ENCODE peak calls at places on chromosomes 13 and 19, in five cellular contexts. D is IMR-90; O is left ventricle myocardium inferior; I is CD8-positive, alpha-beta memory T cell; V is small intestine. W is an unnamed sample.
A peak's percentile ranks its signal among the peaks of the same experiment; 100 is the strongest.

GRCh38 chr13:37453246-37453645 is 145.3 kb downstream of the POSTN start:
- DNase-seq in D (no peak), O (no peak), I (no peak), V (no peak), W (no peak)

GRCh38 chr13:113907637-113908617 is 44.1 kb upstream of the GAS6 start:
- DNase-seq in D (peak; percentile 97), O (no peak), I (no peak), V (peak; percentile 63), W (peak; percentile 93)

GRCh38 chr19:9865732-9866627 is 30.9 kb downstream of the PIN1 start:
- DNase-seq in D (no peak), O (no peak), I (peak; percentile 15), V (peak; percentile 50), W (no peak)

GRCh38 chr19:42184401-42184861 is 33.0 kb downstream of the DEDD2 start:
- DNase-seq in D (peak; percentile 81), O (peak; percentile 70), I (peak; percentile 65), V (peak; percentile 77), W (no peak)

GRCh38 chr19:35712529-35712909 is 5.3 kb upstream of the KMT2B start:
- DNase-seq in D (no peak), O (no peak), I (no peak), V (no peak), W (no peak)

GRCh38 chr19:13723206-13723605 is 41.1 kb upstream of the MRI1 start:
- DNase-seq in D (peak; percentile 66), O (no peak), I (no peak), V (no peak), W (no peak)

GRCh38 chr19:38974599-38975213 is 836 bp downstream of the FBXO17 start:
- DNase-seq in D (no peak), O (no peak), I (no peak), V (no peak), W (peak; percentile 5)

GRCh38 chr13:34462843-34463242 is 479.2 kb upstream of the NBEA start:
- DNase-seq in D (peak; percentile 22), O (peak; percentile 17), I (no peak), V (no peak), W (peak; percentile 71)

GRCh38 chr13:24923305-24923640 is 159.3 kb downstream of the RNF17 start:
- DNase-seq in D (peak; percentile 75), O (no peak), I (no peak), V (peak; percentile 48), W (no peak)

GRCh38 chr19:27722625-27723024 is 1490.3 kb downstream of the UQCRFS1 start:
- DNase-seq in D (no peak), O (no peak), I (no peak), V (no peak), W (no peak)

GRCh38 chr19:42270346-42271044 is 1.4 kb downstream of the CIC start:
- DNase-seq in D (no peak), O (no peak), I (peak; percentile 69), V (peak; percentile 68), W (peak; percentile 95)

GRCh38 chr19:53868892-53869804 is 1.5 kb downstream of the MYADM start:
- DNase-seq in D (peak; percentile 84), O (peak; percentile 92), I (peak; percentile 90), V (peak; percentile 77), W (peak; percentile 62)

GRCh38 chr13:20610006-20610405 is 43.0 kb downstream of the IFT88 start:
- DNase-seq in D (peak; percentile 48), O (no peak), I (no peak), V (no peak), W (no peak)

GRCh38 chr13:110915874-110916670 is 1.2 kb upstream of the ANKRD10 start:
- DNase-seq in D (peak; percentile 64), O (no peak), I (no peak), V (peak; percentile 7), W (peak; percentile 61)

GRCh38 chr19:41367848-41368301 is 3.9 kb upstream of the B9D2 start:
- DNase-seq in D (peak; percentile 96), O (no peak), I (no peak), V (peak; percentile 53), W (peak; percentile 97)

GRCh38 chr19:46193678-46194077 is 35.9 kb upstream of the IGFL1 start:
- DNase-seq in D (no peak), O (no peak), I (no peak), V (no peak), W (no peak)

GRCh38 chr13:72638059-72638815 is 89.2 kb downstream of the MZT1 start:
- DNase-seq in D (no peak), O (no peak), I (no peak), V (no peak), W (peak; percentile 94)

GRCh38 chr19:29091127-29091526 is 121.8 kb downstream of the UQCRFS1 start:
- DNase-seq in D (no peak), O (no peak), I (no peak), V (no peak), W (no peak)

GRCh38 chr13:30088312-30088855 is 219.0 kb downstream of the KATNAL1 start:
- DNase-seq in D (peak; percentile 7), O (no peak), I (no peak), V (no peak), W (no peak)

GRCh38 chr19:17075860-17076538 is 422 bp downstream of the MYO9B start:
- DNase-seq in D (peak; percentile 33), O (peak; percentile 36), I (peak; percentile 59), V (peak; percentile 49), W (no peak)

GRCh38 chr13:67223024-67223423 is 7.1 kb downstream of the PCDH9 start:
- DNase-seq in D (peak; percentile 60), O (no peak), I (no peak), V (no peak), W (peak; percentile 15)

GRCh38 chr13:73224708-73225107 is 165.9 kb downstream of the KLF5 start:
- DNase-seq in D (peak; percentile 30), O (no peak), I (no peak), V (no peak), W (no peak)

GRCh38 chr19:4624733-4625362 is 14.5 kb upstream of the TNFAIP8L1 start:
- DNase-seq in D (peak; percentile 32), O (no peak), I (no peak), V (no peak), W (peak; percentile 49)

GRCh38 chr13:78603240-78603947 is at the start of gene POU4F1:
- DNase-seq in D (peak; percentile 11), O (peak; percentile 17), I (peak; percentile 52), V (peak; percentile 48), W (no peak)

GRCh38 chr13:51844862-51845573 is at the start of gene TMEM272:
- DNase-seq in D (peak; percentile 11), O (peak; percentile 42), I (peak; percentile 38), V (peak; percentile 74), W (no peak)
- H3K4me1 ChIP-seq in D (peaks cover 2% of the 10 kb centered on the region), O (peaks cover 14% of the 10 kb centered on the region), I (peaks cover 5% of the 10 kb centered on the region), V (peaks cover 2% of the 10 kb centered on the region), W (no peaks in the 10 kb centered on the region)

GRCh38 chr13:98581377-98581776 is 4.5 kb upstream of the STK24 start:
- DNase-seq in D (no peak), O (no peak), I (no peak), V (no peak), W (no peak)

GRCh38 chr13:98584668-98585397 is 7.9 kb upstream of the STK24 start:
- DNase-seq in D (no peak), O (no peak), I (no peak), V (peak; percentile 53), W (peak; percentile 77)

GRCh38 chr13:98580420-98580819 is 3.5 kb upstream of the STK24 start:
- DNase-seq in D (no peak), O (no peak), I (no peak), V (no peak), W (no peak)

GRCh38 chr13:98582947-98583346 is 6.0 kb upstream of the STK24 start:
- DNase-seq in D (no peak), O (no peak), I (no peak), V (no peak), W (peak; percentile 97)

GRCh38 chr13:98581971-98582702 is 5.2 kb upstream of the STK24 start:
- DNase-seq in D (peak; percentile 85), O (no peak), I (no peak), V (no peak), W (no peak)
- H3K27ac ChIP-seq in D (peak overlapping the region; percentile 20), O (no peak overlapping the region), I (no peak overlapping the region), V (no peak overlapping the region), W (peak overlapping the region; percentile 75)

GRCh38 chr19:49414256-49414655 is 9.0 kb downstream of the PTH2 start:
- DNase-seq in D (no peak), O (no peak), I (no peak), V (no peak), W (no peak)

GRCh38 chr19:49415102-49415809 is 8.0 kb downstream of the PTH2 start:
- DNase-seq in D (no peak), O (no peak), I (no peak), V (no peak), W (no peak)

GRCh38 chr19:49415810-49416200 is 7.4 kb downstream of the PTH2 start:
- DNase-seq in D (no peak), O (no peak), I (no peak), V (no peak), W (no peak)

GRCh38 chr19:49411681-49412321 is 11.4 kb downstream of the PTH2 start:
- DNase-seq in D (no peak), O (no peak), I (no peak), V (no peak), W (no peak)

DNA sequence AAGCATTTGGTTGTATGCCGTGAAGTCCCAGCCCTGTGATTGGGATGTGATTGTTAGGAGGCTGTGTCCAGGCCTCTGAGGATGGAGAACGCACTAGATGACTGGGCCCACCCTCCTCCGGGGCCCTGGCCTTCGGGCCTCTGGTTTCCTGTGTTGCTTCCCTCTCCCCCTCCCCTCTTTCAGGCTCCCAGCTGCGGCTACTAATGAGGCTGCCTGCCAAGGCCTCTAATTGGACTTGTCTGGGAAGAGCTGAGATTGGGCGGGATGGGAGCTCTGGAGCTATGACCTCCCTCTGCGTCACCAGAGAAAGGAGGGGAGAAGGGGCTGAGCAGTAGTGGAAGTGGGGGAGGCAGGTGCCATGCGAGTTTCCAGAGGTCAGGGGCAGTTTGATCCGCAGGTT is 9.9 kb downstream of the PTH2 start:
- DNase-seq in D (peak; percentile 31), O (no peak), I (no peak), V (no peak), W (no peak)
- H3K4me1 ChIP-seq in D (no peaks in the 10 kb centered on the region), O (no peaks in the 10 kb centered on the region), I (peaks cover 32% of the 10 kb centered on the region), V (no peaks in the 10 kb centered on the region), W (no peaks in the 10 kb centered on the region)

GRCh38 chr19:18735752-18736151 is 52.3 kb downstream of the CRTC1 start:
- DNase-seq in D (no peak), O (no peak), I (no peak), V (no peak), W (no peak)

GRCh38 chr19:18736415-18737336 is 53.2 kb downstream of the CRTC1 start:
- DNase-seq in D (no peak), O (no peak), I (no peak), V (peak; percentile 23), W (no peak)

GRCh38 chr19:18738961-18739690 is 52.0 kb downstream of the COMP start:
- DNase-seq in D (no peak), O (no peak), I (no peak), V (no peak), W (no peak)

GRCh38 chr19:18737954-18738351 is 53.2 kb downstream of the COMP start:
- DNase-seq in D (no peak), O (no peak), I (no peak), V (peak; percentile 72), W (no peak)

DNA sequence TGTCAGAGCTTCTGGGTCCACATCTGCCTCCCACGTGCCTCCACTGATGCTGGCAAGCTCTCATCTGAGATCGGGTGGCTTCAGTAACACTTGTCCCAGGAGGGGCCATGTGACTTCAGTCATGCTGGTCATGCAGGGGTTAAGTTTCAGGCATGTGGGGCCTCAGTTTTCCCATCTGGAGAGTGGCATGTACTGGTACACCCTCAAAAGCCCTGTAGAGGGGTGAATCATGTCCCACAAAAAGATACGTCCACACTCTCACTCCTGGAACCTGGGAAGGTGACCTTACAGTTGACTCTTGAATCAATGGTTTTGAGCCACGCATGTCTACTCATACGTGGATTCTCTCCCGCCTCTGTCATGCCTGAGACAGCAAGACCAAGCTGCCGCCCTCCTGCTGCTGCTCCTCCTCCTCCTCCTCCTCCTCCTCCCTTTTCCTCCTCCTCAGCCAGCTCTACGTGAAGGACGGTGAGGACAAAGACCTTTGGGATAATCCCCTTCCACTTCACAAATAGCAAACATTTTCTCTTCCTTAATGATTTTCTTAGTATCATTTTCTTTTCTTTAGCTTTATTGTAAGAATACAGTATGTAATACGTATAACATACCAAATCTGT is 53.7 kb downstream of the COMP start:
- DNase-seq in D (peak; percentile 15), O (no peak), I (no peak), V (no peak), W (no peak)
- H3K27ac ChIP-seq in D (no peak overlapping the region), O (no peak overlapping the region), I (no peak overlapping the region), V (no peak overlapping the region), W (no peak overlapping the region)